ENCODE peak calls at places on chromosomes 3 and 15, in nine cellular contexts. F, K, O, A, E, Y, T, U and G are unnamed samples.

GRCh38 chr3:134918448-134918847 is 123.4 kb downstream of the EPHB1 start:
- DNase-seq in A (no peak), Y (peak), E (no peak), K (no peak), O (no peak), U (no peak), T (no peak), F (no peak), G (no peak)

GRCh38 chr3:38059148-38059547 is 20.1 kb downstream of the DLEC1 start:
- DNase-seq in F (no peak), K (no peak), E (peak), A (no peak), Y (no peak), T (no peak), U (no peak), O (no peak), G (no peak)

GRCh38 chr3:29333520-29333919 is 52.6 kb downstream of the RBMS3 start:
- DNase-seq in U (no peak), E (no peak), F (no peak), A (no peak), Y (no peak), O (no peak), K (no peak), T (no peak), G (no peak)

GRCh38 chr3:63656791-63657190 is 4.3 kb downstream of the SNTN start:
- DNase-seq in F (no peak), A (no peak), Y (no peak), K (no peak), O (no peak), E (no peak), U (no peak), T (no peak), G (no peak)

GRCh38 chr3:48470286-48470685 is 23.7 kb downstream of the ATRIP start:
- DNase-seq in E (no peak), U (no peak), K (no peak), T (no peak), O (peak), F (no peak), Y (no peak), A (no peak), G (no peak)

GRCh38 chr3:49791571-49791970 is 5.2 kb upstream of the IP6K1 start:
- DNase-seq in O (no peak), U (no peak), K (no peak), A (no peak), T (no peak), E (no peak), F (peak), Y (no peak), G (no peak)

GRCh38 chr3:98681486-98681885 is 81.7 kb upstream of the ST3GAL6 start:
- DNase-seq in U (no peak), Y (no peak), T (no peak), O (no peak), A (no peak), K (no peak), E (no peak), F (no peak), G (no peak)

GRCh38 chr3:30458781-30459180 is 147.6 kb upstream of the TGFBR2 start:
- DNase-seq in T (no peak), A (no peak), F (no peak), E (no peak), Y (no peak), U (peak), O (no peak), K (no peak), G (no peak)

GRCh38 chr15:33153548-33153947 is 41.0 kb downstream of the FMN1 start:
- DNase-seq in U (no peak), E (no peak), K (no peak), Y (no peak), T (no peak), F (no peak), O (no peak), A (no peak), G (no peak)

GRCh38 chr15:86751116-86751515 is 671.4 kb downstream of the AGBL1 start:
- DNase-seq in U (no peak), A (no peak), F (no peak), E (no peak), Y (no peak), K (no peak), T (no peak), O (no peak), G (no peak)

GRCh38 chr3:27216955-27217552 is 152.1 kb downstream of the NEK10 start:
- DNase-seq in F (no peak), A (no peak), U (no peak), E (no peak), Y (no peak), T (no peak), O (no peak), K (no peak), G (no peak)

GRCh38 chr3:134850761-134851160 is 55.7 kb downstream of the EPHB1 start:
- DNase-seq in O (peak), K (no peak), F (no peak), T (no peak), E (no peak), Y (no peak), A (no peak), U (no peak), G (no peak)

GRCh38 chr3:148173836-148174235 is 523.9 kb upstream of the AGTR1 start:
- DNase-seq in K (no peak), U (no peak), Y (no peak), A (no peak), T (no peak), O (no peak), F (no peak), E (no peak), G (no peak)

GRCh38 chr15:40038267-40038653 is 721 bp downstream of the SRP14 start:
- DNase-seq in E (peak), K (no peak), F (no peak), T (no peak), U (no peak), O (no peak), Y (no peak), A (no peak), G (no peak)

GRCh38 chr3:71175722-71176365 is 407.7 kb downstream of the FOXP1 start:
- DNase-seq in U (no peak), E (no peak), A (no peak), O (no peak), K (no peak), Y (no peak), T (no peak), F (no peak), G (no peak)

GRCh38 chr15:78265752-78266224 is 1.4 kb downstream of the DNAJA4 start:
- DNase-seq in F (no peak), E (no peak), K (peak), U (no peak), Y (no peak), O (no peak), A (peak), T (no peak), G (no peak)

GRCh38 chr15:62739082-62739481 is 303.5 kb upstream of the TPM1 start:
- DNase-seq in U (no peak), F (no peak), T (no peak), Y (no peak), E (no peak), O (peak), K (no peak), A (no peak), G (no peak)

GRCh38 chr3:4529901-4530588 is 36.9 kb downstream of the ITPR1 start:
- DNase-seq in A (no peak), O (no peak), E (no peak), Y (no peak), U (no peak), K (no peak), T (no peak), F (no peak), G (no peak)

GRCh38 chr15:48409623-48410022 is 78.4 kb downstream of the DUT start:
- DNase-seq in U (no peak), T (no peak), E (no peak), O (no peak), K (no peak), Y (peak), A (no peak), F (no peak), G (no peak)

GRCh38 chr15:89090791-89091666 is 2.8 kb downstream of the ABHD2 start:
- DNase-seq in K (peak), Y (peak), O (no peak), F (no peak), E (peak), A (no peak), T (no peak), U (peak), G (peak)

GRCh38 chr3:45986303-45986982 is 9.2 kb downstream of the FYCO1 start:
- DNase-seq in T (no peak), K (peak), O (no peak), F (no peak), Y (no peak), U (peak), A (peak), E (peak), G (no peak)

DNA sequence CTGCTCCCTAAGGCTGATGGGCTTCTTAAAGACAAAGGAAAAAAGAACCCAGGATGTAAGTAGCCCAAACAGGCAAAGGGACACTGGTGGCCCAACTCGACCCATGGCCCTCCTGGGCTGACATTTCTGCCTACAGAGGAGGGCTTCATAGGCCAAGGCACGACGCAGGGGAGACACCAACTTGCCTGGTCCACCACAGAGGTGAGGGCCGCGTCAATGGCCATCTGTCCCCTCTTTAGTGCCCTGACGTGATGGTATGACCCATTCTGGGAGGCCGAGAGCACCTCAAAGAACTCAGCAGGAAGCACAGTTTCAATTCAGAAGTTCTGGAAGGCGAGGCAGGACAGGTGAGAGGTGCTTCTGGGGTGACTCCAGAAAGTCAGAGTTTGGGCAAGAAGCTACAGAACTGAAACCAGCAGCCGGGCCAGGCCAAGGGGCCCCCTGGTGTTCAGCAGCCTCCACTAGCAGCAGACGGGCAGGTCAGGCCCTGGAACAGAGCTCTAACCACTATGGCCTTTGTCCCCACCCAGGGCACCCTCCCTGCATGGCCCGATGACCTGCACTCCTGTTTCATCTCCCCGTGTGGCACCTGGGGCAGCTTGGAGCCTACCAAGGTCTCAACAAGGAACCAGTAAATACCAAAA is 45.1 kb downstream of the HMCES start:
- DNase-seq in Y (peak), E (peak), F (no peak), A (no peak), K (no peak), T (no peak), U (no peak), O (peak), G (no peak)
- TF ChIP-seq CTCF in Y (peak), E (peak), F (no peak), A (no peak), K (no peak), T (no peak), U (no peak), O (peak), G (no peak)

GRCh38 chr3:14404396-14405119 is 2.2 kb downstream of the SLC6A6 start:
- DNase-seq in U (no peak), T (no peak), K (no peak), Y (no peak), F (no peak), O (no peak), A (no peak), E (peak), G (no peak)

GRCh38 chr3:14406336-14406735 is 3.9 kb downstream of the SLC6A6 start:
- DNase-seq in A (no peak), O (no peak), Y (no peak), E (no peak), T (no peak), F (no peak), U (no peak), K (no peak), G (no peak)

GRCh38 chr3:14406762-14407161 is 4.4 kb downstream of the SLC6A6 start:
- DNase-seq in A (no peak), F (no peak), O (no peak), K (no peak), T (no peak), E (peak), Y (no peak), U (no peak), G (no peak)

GRCh38 chr3:14405120-14405885 is 2.9 kb downstream of the SLC6A6 start:
- DNase-seq in Y (no peak), E (peak), F (no peak), K (no peak), A (no peak), T (no peak), U (no peak), O (no peak), G (no peak)

GRCh38 chr3:14405886-14406238 is 3.5 kb downstream of the SLC6A6 start:
- DNase-seq in E (peak), O (no peak), F (no peak), Y (no peak), T (no peak), A (no peak), U (no peak), K (no peak), G (no peak)
- TF ChIP-seq CTCF in E (no peak), O (no peak), F (no peak), Y (no peak), T (no peak), A (peak), U (no peak), K (no peak), G (no peak)

DNA sequence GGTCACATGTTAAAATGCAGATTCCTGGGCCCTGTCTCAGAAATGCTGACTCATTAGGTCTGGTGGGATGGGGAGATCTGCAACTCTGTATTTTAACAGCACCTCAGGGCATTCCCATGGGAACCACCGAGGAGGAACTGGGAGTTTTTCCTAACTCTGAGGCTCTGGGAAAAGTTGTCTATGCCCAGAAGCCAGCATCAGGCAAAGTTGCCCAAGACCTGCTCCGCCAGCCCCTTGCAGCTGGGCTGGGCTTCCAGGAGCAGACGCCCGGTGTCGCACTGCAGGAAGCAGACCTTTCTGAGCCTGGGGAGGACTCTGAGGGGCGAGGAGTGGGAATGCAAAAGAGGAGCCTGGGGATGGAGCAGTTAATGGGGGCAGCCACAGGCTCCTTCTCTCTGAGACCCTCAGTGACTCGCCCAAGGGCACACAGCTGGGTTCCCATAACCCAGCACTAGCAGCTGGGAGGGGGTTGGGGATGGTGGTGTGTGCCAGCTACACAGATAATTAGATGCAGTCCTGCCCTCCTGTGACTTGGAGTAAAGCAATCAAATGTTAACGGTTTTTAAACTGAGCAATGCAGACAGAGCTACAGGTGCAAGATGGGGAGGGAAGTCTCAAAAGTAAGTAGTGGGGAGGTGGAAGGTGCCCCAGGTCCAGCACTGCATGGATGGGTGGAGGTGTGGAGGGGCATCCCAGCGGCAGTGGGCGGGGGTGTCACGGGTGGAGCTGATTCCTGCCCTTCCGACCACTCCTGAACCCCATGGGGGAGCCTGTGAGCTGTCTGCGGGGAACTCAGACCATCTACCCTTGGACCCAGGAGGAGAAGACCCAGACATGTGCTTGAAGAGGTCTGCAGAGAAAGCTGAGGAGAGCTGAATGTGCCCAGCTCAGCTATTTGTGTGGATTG is 100.4 kb downstream of the LSM3 start:
- DNase-seq in U (no peak), E (peak), Y (no peak), O (peak), K (no peak), T (no peak), A (no peak), F (peak), G (no peak)
- TF ChIP-seq CTCF in U (no peak), E (peak), Y (no peak), O (no peak), K (no peak), T (no peak), A (peak), F (no peak), G (no peak)

GRCh38 chr15:65916664-65917406 is 47.5 kb downstream of the RAB11A start:
- DNase-seq in U (peak), F (peak), O (peak), K (no peak), Y (peak), A (no peak), T (peak), E (peak), G (peak)
- TF ChIP-seq CTCF in U (peak), F (peak), O (peak), K (no peak), Y (peak), A (peak), T (peak), E (peak), G (peak)

GRCh38 chr3:59809750-59810444 is 760.1 kb upstream of the CFAP20DC start:
- DNase-seq in E (no peak), O (peak), F (no peak), A (no peak), T (no peak), U (no peak), Y (peak), K (no peak), G (no peak)
- TF ChIP-seq CTCF in E (no peak), O (peak), F (no peak), A (peak), T (no peak), U (peak), Y (no peak), K (no peak), G (peak)

GRCh38 chr15:64426845-64427465 is 33.4 kb upstream of the ZNF609 start:
- DNase-seq in F (no peak), A (no peak), T (no peak), O (no peak), U (no peak), E (no peak), K (no peak), Y (no peak), G (no peak)
- TF ChIP-seq CTCF in F (peak), A (no peak), T (no peak), O (peak), U (peak), E (peak), K (no peak), Y (peak), G (no peak)

GRCh38 chr15:71562251-71562650 is 248.1 kb upstream of the NR2E3 start:
- DNase-seq in T (no peak), Y (no peak), U (no peak), F (no peak), O (no peak), K (no peak), A (no peak), E (no peak), G (no peak)
- TF ChIP-seq CTCF in T (no peak), Y (no peak), U (no peak), F (no peak), O (no peak), K (no peak), A (no peak), E (no peak), G (no peak)

GRCh38 chr3:117404756-117405155 is 695.2 kb downstream of the TUSC7 start:
- DNase-seq in F (no peak), T (no peak), E (no peak), K (no peak), U (no peak), O (no peak), Y (no peak), A (no peak), G (no peak)

GRCh38 chr3:117408811-117409210 is 699.2 kb downstream of the TUSC7 start:
- DNase-seq in A (no peak), T (no peak), K (no peak), O (no peak), U (no peak), Y (no peak), E (no peak), F (no peak), G (no peak)

GRCh38 chr3:117409701-117410459 is 700.3 kb downstream of the TUSC7 start:
- DNase-seq in O (no peak), E (no peak), Y (no peak), T (no peak), K (no peak), U (no peak), F (no peak), A (no peak), G (no peak)

GRCh38 chr3:117409256-117409655 is 699.7 kb downstream of the TUSC7 start:
- DNase-seq in E (no peak), Y (no peak), O (no peak), U (no peak), F (no peak), T (no peak), K (no peak), A (no peak), G (no peak)

GRCh38 chr3:117407317-117407716 is 697.7 kb downstream of the TUSC7 start:
- DNase-seq in T (no peak), O (no peak), K (no peak), F (no peak), E (no peak), Y (peak), A (no peak), U (no peak), G (no peak)
- TF ChIP-seq CTCF in T (peak), O (peak), K (no peak), F (no peak), E (no peak), Y (peak), A (peak), U (no peak), G (peak)

DNA sequence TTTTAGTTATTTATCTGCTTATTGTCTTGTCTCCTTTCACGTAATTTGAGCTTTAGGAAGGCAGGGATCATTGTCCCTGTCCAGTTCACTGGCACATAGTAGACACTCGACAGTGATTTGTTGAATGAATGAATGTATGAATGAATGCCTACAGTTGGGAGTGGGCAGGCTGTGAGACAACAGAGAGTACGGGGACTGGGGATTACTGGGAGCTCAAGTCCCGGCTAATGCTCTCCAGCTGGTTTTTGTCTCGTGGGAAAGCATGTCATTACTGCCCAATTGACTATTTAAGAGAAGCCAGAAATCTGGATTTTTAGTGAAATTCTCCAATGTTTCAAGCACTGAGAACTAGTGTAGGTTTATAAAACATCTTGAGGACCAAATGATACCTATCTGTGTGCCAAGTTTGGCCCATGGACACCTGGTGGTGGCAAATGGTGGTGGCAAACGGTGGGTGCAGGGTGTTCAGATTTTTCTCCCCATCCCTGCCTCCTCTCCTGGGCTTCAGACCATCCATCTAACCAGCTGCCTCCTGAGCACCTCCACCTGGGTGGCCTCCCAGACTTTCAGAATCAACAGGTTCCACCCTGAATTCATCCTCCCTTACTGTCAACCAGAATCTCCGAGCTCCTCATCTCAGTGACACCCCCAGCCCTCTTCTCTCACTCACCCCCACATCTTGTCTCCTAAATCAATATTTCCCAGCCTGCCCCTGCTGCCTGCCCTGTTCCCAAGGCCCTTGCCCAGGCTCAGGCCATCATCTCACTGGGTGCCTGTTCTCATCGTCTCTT is 36.2 kb upstream of the TRH start:
- DNase-seq in Y (no peak), E (no peak), A (no peak), F (no peak), O (no peak), T (no peak), K (no peak), U (no peak), G (no peak)
- TF ChIP-seq CTCF in Y (no peak), E (no peak), A (peak), F (no peak), O (peak), T (no peak), K (no peak), U (peak), G (peak)

GRCh38 chr3:72255736-72256559 is 471.0 kb upstream of the PROK2 start:
- DNase-seq in Y (no peak), O (peak), K (no peak), T (no peak), F (no peak), E (no peak), U (peak), A (no peak), G (no peak)
- TF ChIP-seq CTCF in Y (no peak), O (no peak), K (no peak), T (no peak), F (no peak), E (no peak), U (no peak), A (peak), G (no peak)